ENCODE peak calls at places on chromosomes 6 and 20, in seven cellular contexts. B, T, S, E, L, Z and O are unnamed samples.

GRCh38 chr20:50346372-50347347 is 156.0 kb downstream of the CEBPB start:
- DNase-seq in B (no peak), T (no peak), S (no peak), E (peak), L (no peak), Z (no peak), O (no peak)

GRCh38 chr6:14807130-14807529 is 438.7 kb upstream of the JARID2 start:
- DNase-seq in B (no peak), T (no peak), S (no peak), E (no peak), L (no peak), Z (no peak), O (no peak)

GRCh38 chr6:79808846-79809245 is 138.5 kb downstream of the ELOVL4 start:
- DNase-seq in B (no peak), T (no peak), S (no peak), E (no peak), L (no peak), Z (no peak), O (no peak)

GRCh38 chr6:33320315-33321181 is 3.0 kb upstream of the ZBTB22 start:
- DNase-seq in B (no peak), T (no peak), S (no peak), E (no peak), L (no peak), Z (no peak), O (no peak)

GRCh38 chr6:121726596-121726995 is 291.1 kb downstream of the GJA1 start:
- DNase-seq in B (no peak), T (no peak), S (no peak), E (no peak), L (no peak), Z (no peak), O (no peak)

GRCh38 chr20:18223399-18223798 is 64.9 kb upstream of the ZNF133 start:
- DNase-seq in B (no peak), T (no peak), S (no peak), E (no peak), L (no peak), Z (no peak), O (no peak)

GRCh38 chr20:60642546-60642945 is 609.5 kb upstream of the CDH4 start:
- DNase-seq in B (no peak), T (no peak), S (no peak), E (no peak), L (no peak), Z (no peak), O (no peak)

GRCh38 chr6:55176958-55177357 is 2.6 kb downstream of the HCRTR2 start:
- DNase-seq in B (no peak), T (no peak), S (no peak), E (no peak), L (no peak), Z (no peak), O (peak)

GRCh38 chr20:19025430-19026120 is 186.9 kb upstream of the SLC24A3 start:
- DNase-seq in B (no peak), T (no peak), S (no peak), E (no peak), L (no peak), Z (peak), O (no peak)

GRCh38 chr6:104548297-104548696 is 311.4 kb downstream of the HACE1 start:
- DNase-seq in B (no peak), T (no peak), S (no peak), E (no peak), L (no peak), Z (no peak), O (no peak)

GRCh38 chr6:138678168-138678567 is 95.4 kb upstream of the CCDC28A start:
- DNase-seq in B (no peak), T (no peak), S (no peak), E (no peak), L (no peak), Z (no peak), O (no peak)

GRCh38 chr6:11432713-11433450 is 104.7 kb upstream of the TMEM170B start:
- DNase-seq in B (no peak), T (no peak), S (no peak), E (no peak), L (no peak), Z (no peak), O (no peak)

GRCh38 chr6:145310116-145310515 is 425.2 kb downstream of the EPM2A start:
- DNase-seq in B (no peak), T (no peak), S (no peak), E (no peak), L (no peak), Z (no peak), O (no peak)

GRCh38 chr20:438581-439469 is 23.5 kb downstream of the TBC1D20 start:
- DNase-seq in B (no peak), T (no peak), S (no peak), E (no peak), L (peak), Z (no peak), O (no peak)

GRCh38 chr6:85460154-85460950 is 10.5 kb downstream of the NT5E start:
- DNase-seq in B (no peak), T (no peak), S (no peak), E (no peak), L (no peak), Z (no peak), O (no peak)

GRCh38 chr6:108684809-108685329 is 124.2 kb downstream of the FOXO3 start:
- DNase-seq in B (no peak), T (no peak), S (no peak), E (peak), L (no peak), Z (no peak), O (no peak)

GRCh38 chr20:48552550-48552949 is 275.2 kb downstream of the PREX1 start:
- DNase-seq in B (no peak), T (no peak), S (no peak), E (no peak), L (no peak), Z (no peak), O (no peak)

GRCh38 chr6:123904228-123904627 is 100.6 kb downstream of the NKAIN2 start:
- DNase-seq in B (no peak), T (no peak), S (no peak), E (no peak), L (no peak), Z (no peak), O (no peak)

GRCh38 chr20:49948809-49949507 is 12.8 kb downstream of the RNF114 start:
- DNase-seq in B (no peak), T (no peak), S (peak), E (no peak), L (no peak), Z (no peak), O (no peak)

GRCh38 chr6:139131736-139132285 is 3.1 kb upstream of the HECA start:
- DNase-seq in B (no peak), T (no peak), S (no peak), E (no peak), L (no peak), Z (no peak), O (no peak)

GRCh38 chr20:17875106-17875980 is 93.3 kb downstream of the SNX5 start:
- DNase-seq in B (no peak), T (no peak), S (peak), E (no peak), L (no peak), Z (no peak), O (peak)

GRCh38 chr6:50589751-50590470 is 123.4 kb upstream of the TFAP2D start:
- DNase-seq in B (no peak), T (no peak), S (no peak), E (no peak), L (no peak), Z (no peak), O (no peak)

GRCh38 chr6:170088349-170088951 is 202.4 kb downstream of the DLL1 start:
- DNase-seq in B (no peak), T (no peak), S (no peak), E (no peak), L (no peak), Z (no peak), O (no peak)

DNA sequence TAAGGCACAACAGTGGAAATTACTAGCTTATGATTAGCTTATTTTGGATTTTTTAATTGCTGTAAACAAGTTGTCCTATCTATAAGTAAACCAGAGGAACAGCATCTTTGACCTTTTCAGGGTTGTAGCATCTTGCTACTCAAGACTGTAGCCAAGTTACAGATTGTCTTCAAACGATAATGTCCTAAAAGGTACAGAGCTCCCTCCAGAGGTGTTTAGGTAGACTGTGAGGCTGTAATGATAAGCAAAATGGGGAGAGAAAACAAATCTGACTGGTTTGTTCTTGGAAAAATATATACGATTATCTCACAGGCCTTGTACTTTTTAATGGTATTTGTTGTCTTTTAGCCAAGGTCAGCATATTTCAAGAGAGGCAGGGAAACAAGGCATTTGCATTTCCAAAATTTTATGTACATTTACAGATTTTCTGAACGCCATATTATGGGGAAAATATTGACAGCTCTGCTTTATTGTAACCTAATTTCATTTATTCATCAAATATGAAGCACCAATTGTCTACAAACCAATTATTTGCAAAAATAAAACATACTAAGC is 273.4 kb downstream of the MEI4 start:
- DNase-seq in B (no peak), T (peak), S (peak), E (no peak), L (no peak), Z (no peak), O (peak)
- TF ChIP-seq JUND in B (no peak), T (no peak), S (no peak), E (no peak), L (no peak), Z (no peak), O (no peak)

DNA sequence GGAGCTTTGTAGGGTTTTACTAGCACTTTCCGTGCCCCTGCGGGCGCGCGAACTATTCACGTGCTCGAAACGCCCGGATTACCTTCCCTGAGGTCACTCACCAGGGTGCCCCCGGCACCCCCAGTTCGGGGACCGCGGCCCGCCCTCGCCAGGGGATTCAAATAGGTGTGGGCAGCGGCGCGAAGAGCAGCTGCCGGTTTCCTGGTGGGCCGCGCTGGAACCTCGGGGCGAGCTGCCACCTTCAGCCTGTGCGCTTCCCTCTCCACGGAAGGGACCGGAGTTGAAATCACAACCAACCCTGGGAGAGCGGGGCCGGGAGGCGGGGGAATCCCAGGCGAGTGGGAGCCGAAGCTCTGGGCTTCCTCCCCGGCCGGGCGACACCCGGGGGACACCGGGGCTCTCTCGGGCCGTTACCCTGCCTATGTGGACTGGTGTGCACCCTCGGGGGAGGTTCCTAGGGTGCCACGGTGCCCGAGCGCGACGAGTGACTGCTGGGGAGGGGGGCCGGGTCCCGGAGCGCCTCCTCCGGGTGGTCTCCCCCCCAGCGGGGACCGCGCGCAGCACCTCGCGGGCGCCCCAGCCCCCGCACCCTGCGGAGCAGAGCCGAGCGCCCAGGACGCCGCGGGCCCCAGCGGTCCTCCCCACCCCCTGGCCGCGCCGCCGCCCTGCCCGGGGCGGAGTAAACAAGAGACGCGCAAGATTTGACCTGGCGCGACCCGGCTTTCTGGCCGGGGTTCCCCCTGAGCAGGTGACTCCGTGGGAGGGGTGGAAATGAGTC is 2.1 kb upstream of the HIVEP2 start:
- DNase-seq in B (peak), T (no peak), S (peak), E (peak), L (no peak), Z (peak), O (peak)
- TF ChIP-seq JUND in B (no peak), T (no peak), S (no peak), E (no peak), L (no peak), Z (no peak), O (no peak)

DNA sequence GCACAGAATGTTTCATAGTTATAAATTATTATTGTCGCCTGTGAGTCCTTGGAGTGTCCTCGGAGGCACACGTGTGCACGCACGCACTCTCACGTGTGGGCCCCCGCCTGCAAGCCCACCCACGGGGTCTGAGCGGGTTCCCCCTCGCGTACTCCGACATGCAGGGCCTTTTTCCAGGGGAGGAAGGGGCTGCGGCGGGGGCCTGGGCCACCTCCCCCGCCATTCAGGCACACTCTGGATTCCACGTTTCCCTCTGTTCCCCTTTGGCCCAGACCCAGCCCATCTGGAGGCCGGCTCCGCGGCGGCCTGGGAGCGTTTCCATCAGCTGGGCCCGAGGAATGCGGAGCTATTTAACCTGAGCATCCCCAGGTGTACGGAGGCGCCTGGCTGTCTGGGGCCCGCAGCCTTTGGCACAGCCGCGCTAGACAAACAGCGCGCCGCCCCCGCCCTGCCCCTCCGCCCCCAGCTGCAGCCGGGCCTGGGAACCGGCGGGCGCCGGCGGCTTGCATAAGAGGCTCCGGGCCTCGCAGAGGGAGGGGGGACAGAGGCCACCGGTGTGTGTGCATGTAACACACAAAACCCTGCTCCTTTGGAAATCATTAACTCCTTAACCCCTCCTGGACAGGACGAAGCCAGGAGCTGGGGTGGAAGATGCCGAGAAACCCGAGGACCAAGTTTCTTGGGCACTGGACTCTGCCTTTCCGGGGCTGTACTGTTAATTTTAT is 3.3 kb downstream of the ID1 start:
- DNase-seq in B (peak), T (peak), S (peak), E (peak), L (no peak), Z (peak), O (peak)
- TF ChIP-seq JUND in B (peak), T (no peak), S (peak), E (no peak), L (no peak), Z (peak), O (peak)

DNA sequence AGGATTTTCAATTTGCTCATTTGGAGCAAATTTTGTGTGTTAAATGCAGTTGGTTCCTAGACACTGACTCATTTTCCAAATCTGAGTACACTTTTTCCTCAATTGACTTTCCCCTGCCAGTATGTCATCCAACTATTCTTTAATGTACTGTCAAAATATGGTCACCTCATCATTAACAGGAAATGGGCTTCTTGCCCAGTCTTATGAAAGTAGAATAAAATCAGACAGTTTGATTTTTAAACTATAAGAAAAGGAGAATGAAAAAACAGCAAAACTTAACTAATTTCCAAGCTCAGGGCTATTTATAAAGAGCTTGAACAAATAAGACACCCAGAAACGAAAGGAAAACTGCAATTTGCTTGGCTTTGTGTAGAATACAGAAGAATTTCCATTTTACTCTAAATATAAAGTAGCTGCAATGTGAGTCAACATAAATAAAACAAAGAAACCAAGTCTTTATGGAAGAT is 43.7 kb upstream of the RAB23 start:
- DNase-seq in B (no peak), T (no peak), S (no peak), E (no peak), L (no peak), Z (no peak), O (no peak)
- TF ChIP-seq JUND in B (no peak), T (no peak), S (no peak), E (peak), L (no peak), Z (no peak), O (no peak)

GRCh38 chr6:35034411-35035171 is 106.5 kb downstream of the TCP11 start:
- DNase-seq in B (no peak), T (no peak), S (no peak), E (no peak), L (no peak), Z (no peak), O (no peak)
- TF ChIP-seq JUND in B (no peak), T (no peak), S (no peak), E (no peak), L (no peak), Z (no peak), O (no peak)